ENCODE peak calls at places on chromosomes 13 and 19, in nine cellular contexts. C is PC-3; U is amniotic epithelial cell; G is ovary; N is effector memory CD4-positive, alpha-beta T cell; D is small intestine; P is stimulated activated CD4-positive, alpha-beta T cell treated with anti-CD3 and anti-CD28 coated beads, Interleukin-4, amount 100 ng/mL, for 24 hours; W is Daoy; J is stimulated activated CD8-positive, alpha-beta memory T cell treated with anti-CD3 and anti-CD28 coated beads, Interleukin-4, amount 100 ng/mL, for 24 hours. Y is an unnamed sample.

GRCh38 chr13:33109801-33110200 is 93.6 kb downstream of the KL start:
- DNase-seq in C (no peak), U (no peak), G (no peak), N (no peak), D (no peak), P (no peak), W (peak; percentile 9), J (no peak), Y (no peak)

GRCh38 chr13:48232420-48233096 is 448 bp upstream of the ITM2B start:
- DNase-seq in C (peak; percentile 4), U (no peak), G (no peak), N (no peak), D (peak; percentile 81), P (no peak), W (no peak), J (no peak), Y (no peak)

GRCh38 chr19:12932392-12933286 is 872 bp downstream of the FARSA start:
- DNase-seq in C (peak; percentile 22), U (no peak), G (no peak), N (no peak), D (no peak), P (no peak), W (no peak), J (no peak), Y (no peak)

GRCh38 chr19:49472936-49473335 is 1.1 kb upstream of the FLT3LG start:
- DNase-seq in C (no peak), U (no peak), G (no peak), N (no peak), D (no peak), P (peak; percentile 35), W (no peak), J (no peak), Y (no peak)

GRCh38 chr13:75550159-75550567 is 572 bp downstream of the UCHL3 start:
- DNase-seq in C (peak; percentile 75), U (peak; percentile 81), G (no peak), N (no peak), D (peak; percentile 56), P (peak; percentile 36), W (peak; percentile 76), J (no peak), Y (peak; percentile 23)

GRCh38 chr13:24716446-24716845 is 36.2 kb downstream of the ATP12A start:
- DNase-seq in C (no peak), U (no peak), G (no peak), N (no peak), D (no peak), P (no peak), W (no peak), J (no peak), Y (no peak)

GRCh38 chr19:36030264-36031148 is 2.2 kb downstream of the CLIP3 start:
- DNase-seq in C (no peak), U (no peak), G (no peak), N (no peak), D (no peak), P (no peak), W (peak; percentile 36), J (no peak), Y (no peak)

GRCh38 chr19:17026706-17027427 is at the start of gene CPAMD8:
- DNase-seq in C (no peak), U (no peak), G (no peak), N (no peak), D (no peak), P (no peak), W (no peak), J (no peak), Y (no peak)

GRCh38 chr13:114101325-114101821 is 31.1 kb downstream of the RASA3 start:
- DNase-seq in C (no peak), U (no peak), G (peak; percentile 47), N (no peak), D (no peak), P (no peak), W (no peak), J (no peak), Y (no peak)

GRCh38 chr19:54388001-54388802 is 23.5 kb upstream of the LAIR1 start:
- DNase-seq in C (no peak), U (no peak), G (no peak), N (peak; percentile 6), D (peak; percentile 14), P (peak; percentile 39), W (peak; percentile 29), J (no peak), Y (no peak)

GRCh38 chr13:111382411-111382810 is 62.0 kb downstream of the TEX29 start:
- DNase-seq in C (no peak), U (no peak), G (no peak), N (no peak), D (no peak), P (no peak), W (no peak), J (no peak), Y (no peak)

GRCh38 chr19:55809381-55810058 is 22.3 kb downstream of the NLRP11 start:
- DNase-seq in C (peak; percentile 80), U (peak; percentile 41), G (peak; percentile 66), N (no peak), D (peak; percentile 82), P (peak; percentile 42), W (peak; percentile 97), J (peak; percentile 1), Y (peak; percentile 94)

GRCh38 chr13:71524245-71525002 is 342.6 kb downstream of the DACH1 start:
- DNase-seq in C (no peak), U (no peak), G (no peak), N (no peak), D (no peak), P (no peak), W (no peak), J (no peak), Y (no peak)

GRCh38 chr19:13417054-13417453 is 89.2 kb downstream of the CACNA1A start:
- DNase-seq in C (peak; percentile 23), U (no peak), G (no peak), N (no peak), D (no peak), P (no peak), W (no peak), J (no peak), Y (no peak)

Y was measured in A549.